ENCODE peak calls at places on chromosomes 2 and 18, in nine cellular contexts. X, T, G, R, B, I, Z, Q and L are unnamed samples.

GRCh38 chr18:45255142-45255890 is 360.0 kb upstream of the SLC14A2 start:
- DNase-seq in X (no peak), T (no peak), G (peak; percentile 29), R (peak; percentile 18), B (no peak), I (no peak), Z (no peak), Q (no peak), L (no peak)

GRCh38 chr18:14914771-14915170 is 166.8 kb downstream of the ANKRD30B start:
- DNase-seq in X (no peak), T (no peak), G (no peak), R (no peak), B (no peak), I (no peak), Z (no peak), Q (no peak), L (no peak)

GRCh38 chr2:100038019-100038418 is 104.4 kb downstream of the AFF3 start:
- DNase-seq in X (no peak), T (no peak), G (no peak), R (no peak), B (no peak), I (no peak), Z (no peak), Q (no peak), L (no peak)

GRCh38 chr18:68984342-68984741 is 186.5 kb downstream of the CCDC102B start:
- DNase-seq in X (no peak), T (no peak), G (no peak), R (no peak), B (peak; percentile 74), I (no peak), Z (no peak), Q (no peak), L (no peak)

GRCh38 chr18:36814994-36815393 is 13.8 kb downstream of the TPGS2 start:
- DNase-seq in X (no peak), T (no peak), G (no peak), R (no peak), B (no peak), I (peak; percentile 22), Z (no peak), Q (no peak), L (no peak)

GRCh38 chr2:142544173-142544572 is 333.3 kb upstream of the KYNU start:
- DNase-seq in X (no peak), T (no peak), G (no peak), R (no peak), B (no peak), I (no peak), Z (no peak), Q (no peak), L (no peak)

GRCh38 chr2:38260469-38260868 is 116.6 kb downstream of the ATL2 start:
- DNase-seq in X (no peak), T (no peak), G (no peak), R (no peak), B (no peak), I (no peak), Z (no peak), Q (no peak), L (no peak)

GRCh38 chr2:127451981-127452380 is 33.8 kb downstream of the PROC start:
- DNase-seq in X (no peak), T (no peak), G (no peak), R (no peak), B (no peak), I (no peak), Z (no peak), Q (no peak), L (no peak)

GRCh38 chr2:237574894-237575868 is 8.8 kb downstream of the PRLH start:
- DNase-seq in X (peak; percentile 39), T (no peak), G (peak; percentile 48), R (no peak), B (no peak), I (peak; percentile 59), Z (peak; percentile 54), Q (no peak), L (no peak)

GRCh38 chr2:133658020-133658903 is 90.0 kb upstream of the NCKAP5 start:
- DNase-seq in X (no peak), T (no peak), G (no peak), R (no peak), B (no peak), I (no peak), Z (no peak), Q (no peak), L (no peak)

GRCh38 chr2:63811063-63811462 is 30.6 kb upstream of the UGP2 start:
- DNase-seq in X (no peak), T (no peak), G (no peak), R (no peak), B (no peak), I (no peak), Z (no peak), Q (no peak), L (no peak)

GRCh38 chr2:216056739-216057138 is 24.9 kb downstream of the PECR start:
- DNase-seq in X (no peak), T (peak; percentile 12), G (no peak), R (no peak), B (no peak), I (no peak), Z (no peak), Q (no peak), L (no peak)

GRCh38 chr2:188629890-188630483 is 338.3 kb downstream of the GULP1 start:
- DNase-seq in X (no peak), T (no peak), G (no peak), R (no peak), B (no peak), I (peak; percentile 63), Z (no peak), Q (no peak), L (no peak)

GRCh38 chr2:101450965-101451364 is 23.9 kb downstream of the RFX8 start:
- DNase-seq in X (no peak), T (no peak), G (no peak), R (no peak), B (no peak), I (no peak), Z (no peak), Q (no peak), L (no peak)

GRCh38 chr2:202035089-202035940 is 1.7 kb downstream of the FZD7 start:
- DNase-seq in X (peak; percentile 54), T (no peak), G (peak; percentile 81), R (peak; percentile 62), B (peak; percentile 47), I (peak; percentile 49), Z (no peak), Q (peak; percentile 83), L (peak; percentile 79)

GRCh38 chr18:23134780-23135678 is at the start of gene CABLES1:
- DNase-seq in X (peak; percentile 43), T (peak; percentile 54), G (peak; percentile 62), R (peak; percentile 41), B (peak; percentile 92), I (peak; percentile 82), Z (no peak), Q (peak; percentile 84), L (peak; percentile 62)

GRCh38 chr2:230784840-230785239 is 72.2 kb downstream of the CAB39 start:
- DNase-seq in X (peak; percentile 57), T (no peak), G (no peak), R (no peak), B (no peak), I (peak; percentile 9), Z (no peak), Q (no peak), L (peak; percentile 49)
- H3K9me3 ChIP-seq in X (no peaks in the 10 kb centered on the region), T (peaks cover 25% of the 10 kb centered on the region), G (no peaks in the 10 kb centered on the region), R (no peaks in the 10 kb centered on the region), B (no peaks in the 10 kb centered on the region), I (no peaks in the 10 kb centered on the region), Z (peaks cover 7% of the 10 kb centered on the region), Q (peaks cover 10% of the 10 kb centered on the region), L (peaks cover 21% of the 10 kb centered on the region)

DNA sequence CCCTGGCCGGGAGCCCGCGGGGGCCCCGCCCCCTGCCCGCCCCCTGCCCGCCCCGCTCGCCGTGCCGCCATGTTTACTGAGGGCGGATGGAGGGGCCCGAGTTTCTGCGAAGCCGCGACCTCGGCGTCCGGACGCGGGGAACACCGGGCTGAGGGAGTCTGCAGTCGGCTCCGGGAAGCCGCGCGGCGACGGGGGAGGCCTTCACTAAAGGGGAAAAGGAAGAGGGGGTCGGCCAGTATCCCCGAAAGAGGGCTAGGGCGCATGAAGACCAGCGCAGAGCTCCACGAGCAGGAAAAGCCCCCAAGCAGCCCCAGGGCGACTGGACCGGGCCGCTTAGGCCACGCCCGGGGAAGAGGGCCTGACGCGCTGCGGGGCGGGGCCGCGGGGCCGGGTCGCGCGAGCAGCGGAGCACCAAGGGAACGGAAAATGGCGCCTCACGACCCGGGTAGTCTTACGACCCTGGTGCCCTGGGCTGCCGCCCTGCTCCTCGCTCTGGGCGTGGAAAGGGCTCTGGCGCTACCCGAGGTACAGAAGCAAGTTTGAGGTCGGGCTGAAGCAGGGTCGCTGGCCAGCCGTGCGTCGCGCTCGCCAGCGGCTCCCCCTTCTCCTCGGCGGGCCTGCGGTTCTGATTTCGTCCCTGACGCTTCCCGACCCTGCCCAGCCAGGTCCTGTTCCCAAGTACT is at the start of the genes ATRAID and SLC5A6:
- DNase-seq in X (peak; percentile 86), T (peak; percentile 97), G (peak; percentile 89), R (peak; percentile 81), B (peak; percentile 91), I (peak; percentile 91), Z (peak; percentile 72), Q (peak; percentile 91), L (peak; percentile 89)
- TF ChIP-seq POLR2A in X (peak; percentile 93), T (peak; percentile 92), G (peak; percentile 90), R (peak; percentile 87), B (peak; percentile 96), I (peak; percentile 94), Z (peak; percentile 79), Q (peak; percentile 71), L (no peak)

GRCh38 chr2:113015655-113016054 is 10.4 kb downstream of the IL36A start:
- DNase-seq in X (no peak), T (no peak), G (no peak), R (no peak), B (no peak), I (no peak), Z (no peak), Q (no peak), L (no peak)
- H3K9me3 ChIP-seq in X (no peaks in the 10 kb centered on the region), T (no peaks in the 10 kb centered on the region), G (no peaks in the 10 kb centered on the region), R (no peaks in the 10 kb centered on the region), B (no peaks in the 10 kb centered on the region), I (no peaks in the 10 kb centered on the region), Z (no peaks in the 10 kb centered on the region), Q (no peaks in the 10 kb centered on the region), L (no peaks in the 10 kb centered on the region)

GRCh38 chr2:110206056-110206455 is 1.2 kb upstream of the NPHP1 start:
- DNase-seq in X (no peak), T (no peak), G (no peak), R (peak; percentile 45), B (no peak), I (no peak), Z (no peak), Q (no peak), L (no peak)

DNA sequence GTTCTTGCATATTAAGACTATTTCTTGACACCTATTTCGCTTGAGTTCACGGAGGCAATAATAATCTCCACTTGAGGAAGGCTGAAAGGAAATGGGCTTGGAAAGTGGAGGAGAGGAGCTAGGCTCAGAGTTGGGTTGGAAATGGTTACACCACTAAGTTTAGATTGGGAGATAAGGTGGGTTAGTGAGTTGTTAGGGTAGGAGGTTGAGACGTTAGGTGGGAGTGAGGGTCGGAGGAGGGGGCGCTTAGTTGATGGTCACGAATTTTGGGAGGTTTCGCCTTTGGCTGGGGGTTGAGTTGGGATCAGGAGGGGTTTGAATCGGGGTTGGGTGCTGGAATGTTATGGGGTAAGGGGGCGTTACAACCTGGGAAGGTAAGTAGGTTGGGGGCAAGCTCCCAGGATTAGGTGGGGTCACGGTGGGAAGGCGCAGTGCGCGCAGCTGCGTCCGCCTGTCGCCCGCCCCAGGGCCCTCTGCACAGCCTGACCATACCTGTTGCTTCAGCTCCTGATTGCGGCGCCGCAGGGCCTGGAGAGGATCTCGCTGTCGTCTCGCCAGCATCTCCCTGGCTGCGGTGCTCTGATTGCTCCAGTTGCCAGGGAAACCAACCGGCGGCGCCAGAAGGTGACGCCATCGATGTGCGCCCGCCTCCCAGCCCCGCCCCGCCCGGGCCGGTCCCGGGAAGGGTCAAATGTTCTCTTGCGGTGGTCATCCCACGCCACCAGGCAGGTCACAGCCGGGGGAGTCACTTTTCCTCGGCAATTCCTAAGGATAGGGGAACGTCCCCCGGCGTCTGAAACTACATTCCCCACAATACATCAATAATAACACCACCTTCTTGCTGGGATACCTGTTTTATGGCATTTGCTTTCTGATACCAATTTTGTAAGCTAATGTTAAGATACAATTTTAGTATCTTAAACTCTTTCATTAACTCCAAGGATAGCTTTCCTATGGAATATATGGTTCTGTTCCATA is at the start of gene NPHP1:
- DNase-seq in X (peak; percentile 76), T (peak; percentile 82), G (peak; percentile 89), R (peak; percentile 77), B (peak; percentile 88), I (peak; percentile 81), Z (peak; percentile 60), Q (peak; percentile 92), L (peak; percentile 88)
- TF ChIP-seq POLR2A in X (peak; percentile 38), T (peak; percentile 60), G (peak; percentile 42), R (peak; percentile 84), B (peak; percentile 41), I (peak; percentile 60), Z (peak; percentile 55), Q (no peak), L (peak; percentile 63)